ENCODE peak calls at places on chromosome 13, in four cellular contexts. R is HCT116, I is cardiac fibroblast, M is NCI-H748 treated with DMSO at 0.1 percent for 48 hours. O is an unnamed sample.

GRCh38 chr13:50991624-50992610 is 82.3 kb downstream of the RNASEH2B start:
- DNase-seq in I (no peak), M (no peak), R (no peak), O (no peak)

GRCh38 chr13:24858953-24859352 is 95.0 kb downstream of the RNF17 start:
- DNase-seq in R (no peak), M (no peak), I (no peak), O (no peak)

GRCh38 chr13:108419768-108420167 is 150.2 kb downstream of the TNFSF13B start:
- DNase-seq in I (no peak), R (no peak), M (no peak), O (no peak)

GRCh38 chr13:38135590-38135989 is 214.1 kb upstream of the UFM1 start:
- DNase-seq in M (no peak), R (no peak), I (no peak), O (no peak)

GRCh38 chr13:100608906-100609305 is 20.3 kb upstream of the GGACT start:
- DNase-seq in I (peak), M (no peak), R (no peak), O (no peak)

GRCh38 chr13:59514316-59514715 is 649.4 kb downstream of the DIAPH3 start:
- DNase-seq in M (no peak), R (no peak), I (no peak), O (no peak)

GRCh38 chr13:93476175-93476574 is 249.6 kb downstream of the GPC6 start:
- DNase-seq in I (peak), M (no peak), R (no peak), O (no peak)

GRCh38 chr13:114079601-114080536 is 52.6 kb downstream of the RASA3 start:
- DNase-seq in M (no peak), I (no peak), R (no peak), O (no peak)

GRCh38 chr13:27053235-27053884 is 118.3 kb downstream of the USP12 start:
- DNase-seq in R (no peak), I (no peak), M (no peak), O (no peak)

GRCh38 chr13:68190826-68191225 is 960.7 kb upstream of the PCDH9 start:
- DNase-seq in I (no peak), R (peak), M (no peak), O (peak)

GRCh38 chr13:80824231-80824630 is 483.3 kb upstream of the SPRY2 start:
- DNase-seq in M (no peak), R (no peak), I (peak), O (no peak)

GRCh38 chr13:101640797-101641400 is 188.4 kb downstream of the ITGBL1 start:
- DNase-seq in I (peak), M (no peak), R (no peak), O (peak)

GRCh38 chr13:50812242-50812641 is 31.2 kb downstream of the DLEU7 start:
- DNase-seq in I (no peak), R (no peak), M (no peak), O (no peak)

GRCh38 chr13:48531416-48532145 is 1.3 kb downstream of the RCBTB2 start:
- DNase-seq in M (no peak), R (no peak), I (no peak), O (no peak)